ENCODE peak calls at places on chromosomes 13 and 19, in five cellular contexts. H, X, C, Q and P are unnamed samples.

GRCh38 chr19:6228523-6229215 is 51.1 kb downstream of the MLLT1 start:
- DNase-seq in Q (no peak), X (no peak), H (peak), C (no peak), P (no peak)

GRCh38 chr19:23790641-23791488 is 32.2 kb upstream of the ZNF681 start:
- DNase-seq in H (no peak), C (no peak), Q (no peak), X (no peak), P (no peak)

GRCh38 chr13:111654531-111654930 is 334.1 kb downstream of the TEX29 start:
- DNase-seq in Q (no peak), H (no peak), X (no peak), C (no peak), P (no peak)

GRCh38 chr19:43353606-43354304 is at the start of gene CD177:
- DNase-seq in X (no peak), Q (no peak), H (no peak), C (no peak), P (no peak)

GRCh38 chr19:44607917-44608316 is 5.4 kb upstream of the IGSF23 start:
- DNase-seq in H (no peak), X (no peak), Q (no peak), C (no peak), P (no peak)

GRCh38 chr13:104253063-104253680 is 1187.0 kb upstream of the SLC10A2 start:
- DNase-seq in X (no peak), H (no peak), C (no peak), Q (no peak), P (no peak)

GRCh38 chr13:79141082-79141481 is 265.0 kb downstream of the RBM26 start:
- DNase-seq in X (no peak), Q (no peak), H (no peak), C (no peak), P (peak)

GRCh38 chr13:73210218-73210883 is 151.5 kb downstream of the KLF5 start:
- DNase-seq in C (no peak), Q (peak), H (no peak), X (no peak), P (no peak)

GRCh38 chr13:88592105-88592504 is 920.9 kb downstream of the SLITRK5 start:
- DNase-seq in H (no peak), C (no peak), Q (no peak), X (no peak), P (no peak)

GRCh38 chr13:43757266-43757665 is 29.5 kb downstream of the ENOX1 start:
- DNase-seq in C (no peak), X (no peak), H (no peak), Q (no peak), P (no peak)

GRCh38 chr13:86601351-86601750 is 802.1 kb upstream of the SLITRK6 start:
- DNase-seq in X (no peak), Q (no peak), C (no peak), H (no peak), P (no peak)

GRCh38 chr13:48506092-48506701 is 26.7 kb downstream of the RCBTB2 start:
- DNase-seq in Q (no peak), C (no peak), H (no peak), X (no peak), P (no peak)

GRCh38 chr13:42173789-42174343 is 98.1 kb upstream of the AKAP11 start:
- DNase-seq in X (no peak), Q (no peak), H (no peak), C (no peak), P (no peak)